ENCODE peak calls at places on chromosomes 5 and 9, in nine cellular contexts. N, K, W, X, G, H, Z, C and I are unnamed samples.

GRCh38 chr9:17528859-17529258 is 50.0 kb upstream of the SH3GL2 start:
- DNase-seq in H (no peak), W (no peak), X (no peak), K (peak), G (no peak), N (peak), Z (no peak), C (peak), I (no peak)

GRCh38 chr9:123412171-123412820 is 56.3 kb downstream of the CRB2 start:
- DNase-seq in N (no peak), Z (no peak), X (no peak), G (no peak), K (no peak), W (no peak), C (no peak), H (peak), I (no peak)

GRCh38 chr9:137265496-137266161 is 10.5 kb downstream of the NELFB start:
- DNase-seq in H (no peak), W (no peak), X (no peak), N (no peak), C (no peak), G (no peak), K (no peak), Z (no peak), I (no peak)

GRCh38 chr9:31519011-31519410 is 865.4 kb upstream of the ACO1 start:
- DNase-seq in X (peak), K (no peak), Z (no peak), G (no peak), W (no peak), N (no peak), H (no peak), C (no peak), I (no peak)

GRCh38 chr9:132059351-132059750 is 20.3 kb downstream of the MED27 start:
- DNase-seq in H (no peak), W (no peak), C (peak), K (peak), N (no peak), Z (no peak), G (no peak), X (no peak), I (no peak)

GRCh38 chr5:178293400-178293799 is 60.8 kb upstream of the PHYKPL start:
- DNase-seq in H (no peak), N (peak), K (no peak), X (no peak), G (no peak), W (no peak), C (no peak), Z (no peak), I (no peak)

GRCh38 chr5:99795026-99795425 is 740.1 kb upstream of the FAM174A start:
- DNase-seq in Z (no peak), H (no peak), G (no peak), C (no peak), X (no peak), N (no peak), W (no peak), K (no peak), I (no peak)

GRCh38 chr9:8762676-8763075 is 963.1 kb upstream of the DMAC1 start:
- DNase-seq in K (no peak), Z (no peak), W (no peak), H (no peak), X (peak), N (no peak), G (peak), C (no peak), I (no peak)

GRCh38 chr9:6417186-6417585 is 4.2 kb downstream of the UHRF2 start:
- DNase-seq in W (no peak), K (no peak), X (no peak), H (no peak), G (no peak), Z (no peak), C (no peak), N (peak), I (no peak)

GRCh38 chr5:72542695-72543094 is 35.5 kb upstream of the ZNF366 start:
- DNase-seq in X (no peak), H (no peak), G (no peak), Z (no peak), N (no peak), C (no peak), K (no peak), W (no peak), I (no peak)

GRCh38 chr9:74322661-74323314 is 174.3 kb upstream of the RORB start:
- DNase-seq in G (no peak), C (no peak), K (peak), X (no peak), W (no peak), N (peak), H (no peak), Z (no peak), I (no peak)

GRCh38 chr5:97501965-97502305 is 318.9 kb upstream of the RIOK2 start:
- DNase-seq in C (no peak), H (no peak), N (no peak), X (no peak), Z (no peak), G (no peak), K (no peak), W (no peak), I (no peak)

GRCh38 chr9:129408535-129409215 is 212.2 kb downstream of the C9orf50 start:
- DNase-seq in W (peak), H (no peak), K (no peak), C (no peak), N (no peak), X (no peak), G (peak), Z (no peak), I (no peak)